ENCODE peak calls at places on chromosome 12, in seven cellular contexts. W, U, T, P, O, G and D are unnamed samples.

GRCh38 chr12:75754698-75755097 is 243.3 kb upstream of the KRR1 start:
- DNase-seq in W (peak), U (no peak), T (peak), P (no peak), O (no peak), G (no peak), D (no peak)

GRCh38 chr12:13348464-13348863 is 151.9 kb downstream of the EMP1 start:
- DNase-seq in W (no peak), U (no peak), T (no peak), P (no peak), O (no peak), G (no peak), D (no peak)

GRCh38 chr12:24754690-24755638 is 193.9 kb downstream of the BCAT1 start:
- DNase-seq in W (peak), U (no peak), T (peak), P (no peak), O (no peak), G (no peak), D (no peak)

GRCh38 chr12:530308-530707 is 70.6 kb downstream of the B4GALNT3 start:
- DNase-seq in W (peak), U (no peak), T (no peak), P (no peak), O (no peak), G (no peak), D (no peak)

GRCh38 chr12:68675098-68675842 is 11.5 kb upstream of the NUP107 start:
- DNase-seq in W (peak), U (peak), T (no peak), P (no peak), O (peak), G (no peak), D (no peak)

GRCh38 chr12:14400599-14400998 is 35.1 kb downstream of the ATF7IP start:
- DNase-seq in W (no peak), U (no peak), T (no peak), P (no peak), O (no peak), G (no peak), D (no peak)

GRCh38 chr12:71780207-71780822 is 25.7 kb downstream of the RAB21 start:
- DNase-seq in W (peak), U (peak), T (peak), P (no peak), O (peak), G (no peak), D (no peak)

GRCh38 chr12:34033628-34034296 is 11.5 kb downstream of the ALG10 start:
- DNase-seq in W (peak), U (no peak), T (peak), P (no peak), O (peak), G (peak), D (peak)

GRCh38 chr12:113649256-113649830 is 177.7 kb upstream of the LHX5 start:
- DNase-seq in W (no peak), U (no peak), T (no peak), P (no peak), O (no peak), G (no peak), D (no peak)

GRCh38 chr12:5305425-5305824 is 126.5 kb upstream of the NTF3 start:
- DNase-seq in W (no peak), U (no peak), T (no peak), P (no peak), O (no peak), G (no peak), D (no peak)

GRCh38 chr12:103530352-103530751 is 34.6 kb upstream of the C12orf42 start:
- DNase-seq in W (no peak), U (no peak), T (no peak), P (no peak), O (peak), G (no peak), D (no peak)

GRCh38 chr12:38904932-38905479 is 385 bp downstream of the CPNE8 start:
- DNase-seq in W (peak), U (peak), T (peak), P (no peak), O (peak), G (peak), D (no peak)

GRCh38 chr12:47870175-47870781 is 34.5 kb downstream of the VDR start:
- DNase-seq in W (peak), U (peak), T (peak), P (no peak), O (peak), G (no peak), D (peak)
- TF ChIP-seq CTCF in W (peak), U (no peak), T (peak), P (peak), O (peak), G (peak), D (peak)

GRCh38 chr12:31961137-31961536 is 1.9 kb downstream of the RESF1 start:
- DNase-seq in W (no peak), U (no peak), T (no peak), P (no peak), O (no peak), G (no peak), D (no peak)
- H3K4me3 ChIP-seq in W (no peak), U (peak), T (peak), P (peak), O (peak), G (no peak), D (no peak)

GRCh38 chr12:112535637-112536366 is 117.1 kb downstream of the PTPN11 start:
- DNase-seq in W (no peak), U (no peak), T (no peak), P (no peak), O (no peak), G (no peak), D (no peak)
- TF ChIP-seq CTCF in W (no peak), U (no peak), T (no peak), P (no peak), O (no peak), G (no peak), D (no peak)

GRCh38 chr12:114685320-114685781 is 1.4 kb upstream of the TBX3 start:
- DNase-seq in W (no peak), U (no peak), T (no peak), P (no peak), O (peak), G (no peak), D (no peak)

GRCh38 chr12:114685869-114686268 is 1.9 kb upstream of the TBX3 start:
- DNase-seq in W (no peak), U (no peak), T (no peak), P (no peak), O (peak), G (no peak), D (no peak)

GRCh38 chr12:114684098-114684869 is at the start of gene TBX3:
- DNase-seq in W (peak), U (peak), T (peak), P (peak), O (peak), G (no peak), D (peak)

GRCh38 chr12:114683709-114684097 is 272 bp downstream of the TBX3 start:
- DNase-seq in W (no peak), U (no peak), T (no peak), P (no peak), O (peak), G (no peak), D (no peak)

DNA sequence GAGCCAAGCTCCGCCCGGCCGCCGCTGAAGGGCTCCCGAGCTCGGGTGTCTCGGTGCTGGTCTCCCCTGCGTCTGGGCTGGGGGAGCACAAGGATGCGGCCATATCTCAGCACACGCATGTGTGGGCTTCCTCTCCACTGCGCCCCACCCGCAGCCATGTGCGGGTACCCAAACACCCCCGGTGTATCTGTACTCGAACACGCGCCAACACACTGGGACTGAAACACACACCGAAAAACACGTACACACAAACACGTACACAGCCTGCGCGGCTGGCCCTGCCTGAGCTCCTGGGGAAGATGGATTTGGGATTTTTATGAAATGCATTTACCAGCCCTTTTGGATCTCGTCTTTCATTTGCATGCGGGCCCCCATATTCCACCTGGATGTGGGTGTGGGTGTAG is 897 bp upstream of the TBX3 start:
- DNase-seq in W (no peak), U (no peak), T (no peak), P (no peak), O (no peak), G (no peak), D (no peak)
- H3K4me3 ChIP-seq in W (peak), U (peak), T (peak), P (peak), O (peak), G (no peak), D (peak)